ENCODE peak calls at places on chromosomes 12 and 14, in four cellular contexts. A is Right ventricle myocardium inferior; E is activated CD8-positive, alpha-beta memory T cell treated with anti-CD3 and anti-CD28 coated beads for 48 hours; K is HCT116. V is an unnamed sample.

GRCh38 chr12:96048392-96048969 is 13.1 kb upstream of the LTA4H start:
- DNase-seq in E (no peak), A (no peak), K (no peak), V (no peak)

GRCh38 chr12:19440916-19441315 is 1.6 kb downstream of the AEBP2 start:
- DNase-seq in K (no peak), E (no peak), A (no peak), V (no peak)

GRCh38 chr14:24132061-24132685 is 1.7 kb downstream of the FITM1 start:
- DNase-seq in A (no peak), K (no peak), E (no peak), V (peak)

GRCh38 chr14:35338731-35339405 is 46.7 kb downstream of the PSMA6 start:
- DNase-seq in E (no peak), K (no peak), A (no peak), V (no peak)

GRCh38 chr12:124389537-124390441 is 94.9 kb downstream of the RFLNA start:
- DNase-seq in K (no peak), A (no peak), E (no peak), V (no peak)

GRCh38 chr12:129540249-129540648 is 363.6 kb downstream of the TMEM132D start:
- DNase-seq in A (no peak), E (no peak), K (no peak), V (no peak)

GRCh38 chr12:119283315-119283714 is 51.2 kb upstream of the CCDC60 start:
- DNase-seq in A (no peak), E (no peak), K (no peak), V (no peak)

GRCh38 chr12:24920141-24920540 is 28.8 kb downstream of the BCAT1 start:
- DNase-seq in E (no peak), K (no peak), A (no peak), V (no peak)

GRCh38 chr14:38808734-38809455 is 294.1 kb downstream of the SEC23A start:
- DNase-seq in K (peak), A (no peak), E (no peak), V (no peak)

GRCh38 chr14:76089151-76089550 is 62.6 kb upstream of the GPATCH2L start:
- DNase-seq in E (no peak), A (peak), K (no peak), V (no peak)

GRCh38 chr14:105313381-105314286 is 914 bp upstream of the PACS2 start:
- DNase-seq in K (no peak), A (peak), E (no peak), V (no peak)

GRCh38 chr12:78870539-78870938 is 6.0 kb downstream of the SYT1 start:
- DNase-seq in E (no peak), K (no peak), A (no peak), V (no peak)

GRCh38 chr14:20841096-20841495 is 38.5 kb upstream of the RNASE1 start:
- DNase-seq in A (no peak), K (no peak), E (no peak), V (no peak)

GRCh38 chr14:67221248-67221981 is 19.8 kb upstream of the PALS1 start:
- DNase-seq in A (no peak), K (peak), E (no peak), V (no peak)

GRCh38 chr12:121334513-121335343 is 17.5 kb downstream of the ANAPC5 start:
- DNase-seq in E (no peak), A (no peak), K (peak), V (no peak)

GRCh38 chr12:49621651-49622500 is 1.5 kb upstream of the PRPF40B start:
- DNase-seq in K (no peak), E (no peak), A (no peak), V (no peak)

GRCh38 chr12:3160081-3160480 is 82.9 kb downstream of the TSPAN9 start:
- DNase-seq in K (no peak), A (no peak), E (no peak), V (no peak)

GRCh38 chr12:92439397-92439779 is 263.4 kb upstream of the PLEKHG7 start:
- DNase-seq in E (no peak), K (no peak), A (no peak), V (no peak)

GRCh38 chr14:105217764-105218163 is 30.6 kb upstream of the BTBD6 start:
- DNase-seq in K (no peak), A (no peak), E (no peak), V (no peak)

GRCh38 chr14:37232907-37233481 is 35.3 kb downstream of the MIPOL1 start:
- DNase-seq in K (peak), E (no peak), A (no peak), V (no peak)

GRCh38 chr12:19707948-19708409 is 268.7 kb downstream of the AEBP2 start:
- DNase-seq in E (no peak), A (no peak), K (peak), V (no peak)

GRCh38 chr14:67815573-67816235 is 686 bp downstream of the ZFYVE26 start:
- DNase-seq in K (no peak), A (no peak), E (no peak), V (no peak)

GRCh38 chr12:49622501-49623141 is 740 bp upstream of the PRPF40B start:
- DNase-seq in A (peak), E (peak), K (no peak), V (no peak)

GRCh38 chr12:41967668-41968649 is 176.7 kb downstream of the GXYLT1 start:
- DNase-seq in A (no peak), K (no peak), E (no peak), V (no peak)

GRCh38 chr12:4307593-4308333 is 13.2 kb upstream of the TIGAR start:
- DNase-seq in E (no peak), A (no peak), K (peak), V (peak)

GRCh38 chr14:90522585-90523191 is 125.9 kb downstream of the CALM1 start:
- DNase-seq in E (no peak), K (no peak), A (peak), V (peak)

GRCh38 chr14:54487771-54488170 is 1.0 kb downstream of the GMFB start:
- DNase-seq in A (no peak), E (no peak), K (no peak), V (no peak)

GRCh38 chr14:61177279-61178225 is 103.6 kb downstream of the TMEM30B start:
- DNase-seq in K (peak), E (no peak), A (no peak), V (no peak)

GRCh38 chr12:30691122-30691879 is 4.4 kb downstream of the IPO8 start:
- DNase-seq in K (no peak), E (no peak), A (no peak), V (no peak)

GRCh38 chr14:61607570-61608244 is 87.6 kb upstream of the HIF1A start:
- DNase-seq in K (no peak), A (no peak), E (no peak), V (no peak)

GRCh38 chr12:848519-849191 is 96.3 kb downstream of the WNK1 start:
- DNase-seq in A (no peak), K (no peak), E (no peak), V (no peak)

GRCh38 chr12:81758421-81759214 is 532 bp downstream of the PPFIA2 start:
- DNase-seq in E (peak), A (peak), K (no peak), V (no peak)

GRCh38 chr14:101898416-101898815 is 66.0 kb upstream of the DYNC1H1 start:
- DNase-seq in E (no peak), K (no peak), A (no peak), V (no peak)

GRCh38 chr12:120229583-120230325 is 28.8 kb upstream of the RPLP0 start:
- DNase-seq in A (peak), E (no peak), K (no peak), V (no peak)

V was measured in breast epithelium.